ENCODE peak calls at places on chromosome 7, in five cellular contexts. D, L, A, X and B are unnamed samples.

GRCh38 chr7:80134536-80135305 is at the start of gene GNAI1:
- DNase-seq in D (peak), L (peak), A (peak), X (peak), B (peak)

GRCh38 chr7:23419845-23420244 is 50.4 kb downstream of the IGF2BP3 start:
- DNase-seq in D (no peak), L (no peak), A (no peak), X (no peak), B (no peak)

GRCh38 chr7:2567663-2568238 is 9.0 kb downstream of the IQCE start:
- DNase-seq in D (no peak), L (peak), A (peak), X (peak), B (peak)

GRCh38 chr7:27901028-27901760 is 161.2 kb downstream of the TAX1BP1 start:
- DNase-seq in D (no peak), L (peak), A (no peak), X (no peak), B (no peak)

GRCh38 chr7:117262546-117262945 is 60.3 kb downstream of the WNT2 start:
- DNase-seq in D (no peak), L (no peak), A (no peak), X (no peak), B (no peak)

GRCh38 chr7:114785496-114785895 is 136.4 kb upstream of the MDFIC start:
- DNase-seq in D (no peak), L (no peak), A (no peak), X (no peak), B (no peak)

GRCh38 chr7:17307033-17307432 is 8.6 kb downstream of the AHR start:
- DNase-seq in D (no peak), L (peak), A (no peak), X (peak), B (no peak)

GRCh38 chr7:107742678-107743566 is 1.0 kb upstream of the CBLL1 start:
- DNase-seq in D (peak), L (no peak), A (peak), X (no peak), B (peak)

GRCh38 chr7:151309306-151309705 is 32.3 kb upstream of the NUB1 start:
- DNase-seq in D (no peak), L (peak), A (no peak), X (no peak), B (no peak)

GRCh38 chr7:114021135-114021534 is 102.3 kb upstream of the PPP1R3A start:
- DNase-seq in D (no peak), L (no peak), A (no peak), X (no peak), B (no peak)

GRCh38 chr7:33432825-33433224 is 303.5 kb downstream of the BBS9 start:
- DNase-seq in D (no peak), L (no peak), A (no peak), X (no peak), B (no peak)

GRCh38 chr7:50821457-50821977 is 38.8 kb upstream of the GRB10 start:
- DNase-seq in D (no peak), L (peak), A (no peak), X (peak), B (no peak)

GRCh38 chr7:33346055-33346454 is 216.7 kb downstream of the BBS9 start:
- DNase-seq in D (no peak), L (no peak), A (no peak), X (no peak), B (no peak)

GRCh38 chr7:92768501-92769360 is 67.6 kb downstream of the CDK6 start:
- DNase-seq in D (no peak), L (peak), A (no peak), X (no peak), B (no peak)

GRCh38 chr7:112103246-112103645 is 103.0 kb downstream of the DOCK4 start:
- DNase-seq in D (no peak), L (peak), A (no peak), X (no peak), B (no peak)

GRCh38 chr7:116224492-116225098 is 14.3 kb downstream of the TES start:
- DNase-seq in D (no peak), L (no peak), A (no peak), X (no peak), B (no peak)

GRCh38 chr7:71705217-71705616 is 573.3 kb downstream of the GALNT17 start:
- DNase-seq in D (no peak), L (no peak), A (no peak), X (no peak), B (no peak)

GRCh38 chr7:69690329-69690728 is 92.1 kb downstream of the AUTS2 start:
- DNase-seq in D (no peak), L (no peak), A (no peak), X (no peak), B (no peak)

GRCh38 chr7:144529269-144529926 is 125.9 kb upstream of the NOBOX start:
- DNase-seq in D (no peak), L (no peak), A (no peak), X (no peak), B (no peak)

GRCh38 chr7:128425851-128426250 is 16.1 kb upstream of the IMPDH1 start:
- DNase-seq in D (peak), L (peak), A (no peak), X (peak), B (peak)

GRCh38 chr7:102473271-102473991 is 5.3 kb downstream of the POLR2J start:
- DNase-seq in D (no peak), L (no peak), A (no peak), X (no peak), B (no peak)

GRCh38 chr7:71408276-71408675 is 276.3 kb downstream of the GALNT17 start:
- DNase-seq in D (no peak), L (no peak), A (no peak), X (no peak), B (no peak)

GRCh38 chr7:87414400-87415188 is 60.9 kb downstream of the ABCB4 start:
- DNase-seq in D (no peak), L (peak), A (no peak), X (no peak), B (no peak)

GRCh38 chr7:141359740-141360413 is 191.3 kb upstream of the AGK start:
- DNase-seq in D (no peak), L (peak), A (no peak), X (peak), B (no peak)

GRCh38 chr7:120805636-120806388 is 52.1 kb downstream of the TSPAN12 start:
- DNase-seq in D (peak), L (peak), A (peak), X (peak), B (peak)

GRCh38 chr7:42932861-42933591 is 850 bp downstream of the MRPL32 start:
- DNase-seq in D (peak), L (peak), A (no peak), X (no peak), B (no peak)

GRCh38 chr7:47574473-47575328 is 7.2 kb downstream of the TNS3 start:
- DNase-seq in D (no peak), L (no peak), A (no peak), X (no peak), B (no peak)

GRCh38 chr7:42457663-42458062 is 220.7 kb upstream of the GLI3 start:
- DNase-seq in D (no peak), L (no peak), A (no peak), X (peak), B (no peak)

GRCh38 chr7:121336579-121336978 is 7.8 kb downstream of the WNT16 start:
- DNase-seq in D (no peak), L (no peak), A (no peak), X (no peak), B (no peak)

GRCh38 chr7:34096135-34096775 is 190.9 kb downstream of the BMPER start:
- DNase-seq in D (no peak), L (peak), A (no peak), X (no peak), B (no peak)

GRCh38 chr7:156474241-156474743 is 166.3 kb upstream of the RNF32 start:
- DNase-seq in D (no peak), L (peak), A (no peak), X (no peak), B (no peak)

GRCh38 chr7:151551820-151552219 is 32.1 kb upstream of the RHEB start:
- DNase-seq in D (no peak), L (no peak), A (no peak), X (no peak), B (no peak)

GRCh38 chr7:82020076-82020475 is 250.2 kb upstream of the HGF start:
- DNase-seq in D (no peak), L (no peak), A (no peak), X (no peak), B (no peak)

GRCh38 chr7:18457832-18458231 is 37.7 kb upstream of the HDAC9 start:
- DNase-seq in D (no peak), L (no peak), A (no peak), X (no peak), B (no peak)

GRCh38 chr7:20438248-20438647 is 107.5 kb downstream of the ITGB8 start:
- DNase-seq in D (no peak), L (no peak), A (no peak), X (no peak), B (no peak)

GRCh38 chr7:94276797-94277196 is 117.9 kb upstream of the COL1A2 start:
- DNase-seq in D (no peak), L (peak), A (no peak), X (no peak), B (no peak)

GRCh38 chr7:159155410-159155809 is 10.7 kb upstream of the VIPR2 start:
- DNase-seq in D (no peak), L (no peak), A (no peak), X (no peak), B (no peak)

GRCh38 chr7:159152816-159153215 is 8.1 kb upstream of the VIPR2 start:
- DNase-seq in D (no peak), L (no peak), A (no peak), X (no peak), B (no peak)

GRCh38 chr7:159156436-159157245 is 12.0 kb upstream of the VIPR2 start:
- DNase-seq in D (no peak), L (no peak), A (no peak), X (no peak), B (no peak)

GRCh38 chr7:159153511-159153910 is 8.8 kb upstream of the VIPR2 start:
- DNase-seq in D (no peak), L (no peak), A (no peak), X (no peak), B (no peak)

DNA sequence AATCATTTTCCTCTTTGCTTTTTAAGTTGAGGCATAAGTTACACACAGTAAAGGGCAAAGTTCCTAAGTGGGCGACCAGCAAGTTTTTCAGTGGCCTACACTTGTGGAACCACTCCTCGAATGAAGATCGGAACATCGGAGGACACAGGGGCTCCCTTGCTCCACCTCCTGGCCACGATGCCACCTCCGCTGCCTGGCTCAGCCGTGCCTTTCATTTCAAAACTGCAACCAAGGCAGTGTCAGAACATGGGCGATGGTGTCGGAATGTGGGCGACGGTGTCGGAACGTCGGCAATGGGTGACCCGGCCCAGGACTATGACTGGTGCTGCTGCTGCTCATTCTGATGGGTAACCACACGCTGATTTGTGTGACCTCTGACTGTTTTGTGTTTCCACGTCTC is 9.6 kb upstream of the VIPR2 start:
- DNase-seq in D (no peak), L (no peak), A (no peak), X (no peak), B (no peak)
- H3K23ac ChIP-seq in D (no peak), L (no peak), A (no peak), X (no peak), B (no peak)

DNA sequence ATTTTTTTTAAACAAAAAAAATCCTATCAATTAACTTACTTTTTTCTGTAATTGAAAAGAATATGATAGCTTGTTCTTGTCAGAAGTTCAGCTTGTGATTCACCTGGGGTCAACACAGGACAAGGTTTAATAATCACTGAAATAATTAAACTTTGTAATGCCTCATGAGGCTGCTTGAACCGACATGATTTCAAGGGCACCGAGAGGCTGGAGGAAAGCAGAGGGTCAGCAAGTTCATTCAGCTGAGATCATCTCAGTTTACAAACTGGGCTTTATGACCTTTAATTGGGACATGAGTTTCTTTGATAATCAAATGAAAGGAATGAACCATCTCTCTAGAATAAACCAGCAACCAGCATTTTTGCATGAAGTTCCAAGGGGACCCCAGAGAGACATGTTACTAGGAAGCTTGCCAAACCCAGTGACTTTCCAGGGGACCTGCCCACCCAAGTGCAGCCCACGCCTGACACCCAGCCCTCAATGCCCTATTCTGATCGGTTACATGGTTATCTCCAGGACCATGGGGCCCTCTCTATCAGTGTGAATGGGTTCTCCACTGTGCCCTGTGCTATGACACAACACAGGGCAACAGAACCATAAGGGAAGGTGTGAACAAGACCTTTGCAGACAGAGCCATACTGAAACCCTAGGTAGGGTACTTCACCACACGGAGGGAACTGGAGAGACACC is 7.8 kb upstream of the CYP3A4 start:
- DNase-seq in D (no peak), L (no peak), A (no peak), X (no peak), B (no peak)
- H3K27ac ChIP-seq in D (no peak), L (no peak), A (no peak), X (no peak), B (no peak)

DNA sequence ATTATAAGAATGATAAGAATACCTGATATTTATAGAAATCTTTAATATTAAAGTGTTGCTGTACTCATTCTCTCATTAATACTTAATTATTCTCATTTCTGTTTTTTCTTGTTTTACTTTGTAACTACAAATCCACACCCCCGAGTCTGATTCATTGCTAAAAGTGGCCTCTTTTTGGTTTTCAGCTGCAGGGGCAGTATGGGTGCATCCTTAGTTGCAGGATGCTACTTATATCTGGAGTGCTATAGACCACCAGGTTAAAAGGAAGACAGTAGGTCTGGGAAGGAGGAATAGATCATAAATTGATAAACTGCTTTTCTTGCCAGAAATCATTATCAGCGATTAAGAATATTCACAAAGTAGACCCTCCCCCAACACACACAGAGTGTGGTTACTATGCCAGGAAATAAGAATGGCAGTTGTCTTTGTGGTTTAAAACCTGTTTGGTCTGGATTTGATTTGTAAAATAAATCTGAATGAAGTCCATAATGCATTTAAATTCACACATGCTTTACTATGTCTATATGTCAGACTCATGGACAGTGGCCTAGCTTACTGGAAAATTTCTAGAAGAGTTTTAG is 96.5 kb downstream of the NRF1 start:
- DNase-seq in D (no peak), L (no peak), A (no peak), X (no peak), B (no peak)
- H2BK12ac ChIP-seq in D (no peak), L (no peak), A (no peak), X (no peak), B (no peak)

GRCh38 chr7:134986363-134987231 is at the start of gene AGBL3:
- DNase-seq in D (peak), L (peak), A (peak), X (peak), B (peak)
- H3K23ac ChIP-seq in D (no peak), L (peak), A (no peak), X (no peak), B (no peak)

GRCh38 chr7:4760952-4761351 is 14.5 kb upstream of the AP5Z1 start:
- DNase-seq in D (no peak), L (no peak), A (no peak), X (no peak), B (no peak)
- H3K27ac ChIP-seq in D (no peak), L (no peak), A (no peak), X (no peak), B (no peak)

GRCh38 chr7:7815395-7815794 is 97.0 kb upstream of the RPA3 start:
- DNase-seq in D (no peak), L (no peak), A (no peak), X (no peak), B (no peak)
- H2BK12ac ChIP-seq in D (no peak), L (no peak), A (no peak), X (no peak), B (no peak)